ENCODE peak calls at places on chromosomes 1 and 21, in eight cellular contexts. One of them, this sample, is unnamed.

GRCh38 chr1:57447551-57447950 is 23.7 kb upstream of the DAB1 start:
- DNase-seq in upper lobe of right lung: no peak
- DNase-seq in tibial artery: no peak
- DNase-seq in GM23248: no peak
- DNase-seq in cardiac muscle cell: no peak
- DNase-seq in transverse colon: no peak
- DNase-seq in SK-N-SH: no peak
- DNase-seq in BJ: no peak
- DNase-seq in this sample: no peak

GRCh38 chr1:97006044-97006676 is 284.6 kb downstream of the PTBP2 start:
- DNase-seq in transverse colon: no peak
- DNase-seq in SK-N-SH: no peak
- DNase-seq in upper lobe of right lung: no peak
- DNase-seq in cardiac muscle cell: peak
- DNase-seq in GM23248: peak
- DNase-seq in tibial artery: no peak
- DNase-seq in BJ: peak
- DNase-seq in this sample: peak

GRCh38 chr1:221794079-221794670 is 52.3 kb upstream of the DUSP10 start:
- DNase-seq in BJ: no peak
- DNase-seq in GM23248: peak
- DNase-seq in SK-N-SH: no peak
- DNase-seq in upper lobe of right lung: no peak
- DNase-seq in transverse colon: no peak
- DNase-seq in cardiac muscle cell: no peak
- DNase-seq in tibial artery: no peak
- DNase-seq in this sample: peak

GRCh38 chr21:45074048-45074817 is at the start of gene ADARB1:
- DNase-seq in BJ: no peak
- DNase-seq in tibial artery: no peak
- DNase-seq in cardiac muscle cell: peak
- DNase-seq in GM23248: peak
- DNase-seq in upper lobe of right lung: peak
- DNase-seq in SK-N-SH: peak
- DNase-seq in transverse colon: peak
- DNase-seq in this sample: peak

GRCh38 chr1:21673277-21673780 is 4.2 kb upstream of the RAP1GAP start:
- DNase-seq in BJ: peak
- DNase-seq in upper lobe of right lung: peak
- DNase-seq in tibial artery: peak
- DNase-seq in cardiac muscle cell: peak
- DNase-seq in transverse colon: peak
- DNase-seq in SK-N-SH: no peak
- DNase-seq in GM23248: peak
- DNase-seq in this sample: peak

GRCh38 chr1:89896105-89896942 is 75.5 kb downstream of the LRRC8D start:
- DNase-seq in SK-N-SH: no peak
- DNase-seq in tibial artery: no peak
- DNase-seq in BJ: no peak
- DNase-seq in upper lobe of right lung: no peak
- DNase-seq in cardiac muscle cell: no peak
- DNase-seq in transverse colon: no peak
- DNase-seq in GM23248: no peak
- DNase-seq in this sample: no peak

GRCh38 chr1:229408458-229409037 is 25.3 kb downstream of the ACTA1 start:
- DNase-seq in SK-N-SH: peak
- DNase-seq in cardiac muscle cell: peak
- DNase-seq in GM23248: peak
- DNase-seq in BJ: no peak
- DNase-seq in transverse colon: no peak
- DNase-seq in upper lobe of right lung: no peak
- DNase-seq in tibial artery: no peak
- DNase-seq in this sample: no peak

GRCh38 chr1:93625582-93626327 is 55.9 kb downstream of the BCAR3 start:
- DNase-seq in tibial artery: no peak
- DNase-seq in transverse colon: no peak
- DNase-seq in cardiac muscle cell: peak
- DNase-seq in BJ: peak
- DNase-seq in upper lobe of right lung: no peak
- DNase-seq in SK-N-SH: peak
- DNase-seq in GM23248: peak
- DNase-seq in this sample: peak

GRCh38 chr1:107196973-107197562 is 56.2 kb downstream of the NTNG1 start:
- DNase-seq in SK-N-SH: no peak
- DNase-seq in cardiac muscle cell: peak
- DNase-seq in transverse colon: peak
- DNase-seq in GM23248: peak
- DNase-seq in upper lobe of right lung: no peak
- DNase-seq in tibial artery: no peak
- DNase-seq in BJ: no peak
- DNase-seq in this sample: no peak

GRCh38 chr21:33345751-33346238 is 21.0 kb downstream of the IFNAR1 start:
- DNase-seq in SK-N-SH: no peak
- DNase-seq in upper lobe of right lung: no peak
- DNase-seq in cardiac muscle cell: no peak
- DNase-seq in BJ: no peak
- DNase-seq in tibial artery: no peak
- DNase-seq in transverse colon: no peak
- DNase-seq in GM23248: no peak
- DNase-seq in this sample: no peak

GRCh38 chr1:238950786-238951185 is 435.6 kb upstream of the CHRM3 start:
- DNase-seq in cardiac muscle cell: no peak
- DNase-seq in tibial artery: no peak
- DNase-seq in transverse colon: no peak
- DNase-seq in BJ: no peak
- DNase-seq in upper lobe of right lung: no peak
- DNase-seq in GM23248: no peak
- DNase-seq in SK-N-SH: no peak
- DNase-seq in this sample: peak

GRCh38 chr1:167627615-167627864 is 2.5 kb upstream of the RCSD1 start:
- DNase-seq in cardiac muscle cell: no peak
- DNase-seq in BJ: no peak
- DNase-seq in tibial artery: no peak
- DNase-seq in transverse colon: no peak
- DNase-seq in SK-N-SH: no peak
- DNase-seq in upper lobe of right lung: no peak
- DNase-seq in GM23248: no peak
- DNase-seq in this sample: no peak

GRCh38 chr1:167629681-167630567 is at the start of gene RCSD1:
- DNase-seq in cardiac muscle cell: no peak
- DNase-seq in transverse colon: peak
- DNase-seq in upper lobe of right lung: peak
- DNase-seq in tibial artery: no peak
- DNase-seq in GM23248: peak
- DNase-seq in BJ: no peak
- DNase-seq in SK-N-SH: peak
- DNase-seq in this sample: no peak

GRCh38 chr1:167630568-167631385 is 745 bp downstream of the RCSD1 start:
- DNase-seq in upper lobe of right lung: no peak
- DNase-seq in SK-N-SH: no peak
- DNase-seq in BJ: no peak
- DNase-seq in tibial artery: no peak
- DNase-seq in transverse colon: peak
- DNase-seq in GM23248: no peak
- DNase-seq in cardiac muscle cell: no peak
- DNase-seq in this sample: no peak

GRCh38 chr1:167628754-167629515 is 1.1 kb upstream of the RCSD1 start:
- DNase-seq in SK-N-SH: no peak
- DNase-seq in upper lobe of right lung: no peak
- DNase-seq in cardiac muscle cell: no peak
- DNase-seq in GM23248: no peak
- DNase-seq in BJ: no peak
- DNase-seq in transverse colon: no peak
- DNase-seq in tibial artery: no peak
- DNase-seq in this sample: no peak

GRCh38 chr1:167627865-167628641 is 2.0 kb upstream of the RCSD1 start:
- DNase-seq in SK-N-SH: no peak
- DNase-seq in BJ: no peak
- DNase-seq in transverse colon: peak
- DNase-seq in tibial artery: no peak
- DNase-seq in GM23248: no peak
- DNase-seq in cardiac muscle cell: no peak
- DNase-seq in upper lobe of right lung: no peak
- DNase-seq in this sample: no peak
- H3K4me3 ChIP-seq in SK-N-SH: no peak
- H3K4me3 ChIP-seq in BJ: no peak
- H3K4me3 ChIP-seq in transverse colon: no peak
- H3K4me3 ChIP-seq in tibial artery: no peak
- H3K4me3 ChIP-seq in GM23248: no peak
- H3K4me3 ChIP-seq in cardiac muscle cell: no peak
- H3K4me3 ChIP-seq in upper lobe of right lung: no peak
- H3K4me3 ChIP-seq in this sample: no peak

DNA sequence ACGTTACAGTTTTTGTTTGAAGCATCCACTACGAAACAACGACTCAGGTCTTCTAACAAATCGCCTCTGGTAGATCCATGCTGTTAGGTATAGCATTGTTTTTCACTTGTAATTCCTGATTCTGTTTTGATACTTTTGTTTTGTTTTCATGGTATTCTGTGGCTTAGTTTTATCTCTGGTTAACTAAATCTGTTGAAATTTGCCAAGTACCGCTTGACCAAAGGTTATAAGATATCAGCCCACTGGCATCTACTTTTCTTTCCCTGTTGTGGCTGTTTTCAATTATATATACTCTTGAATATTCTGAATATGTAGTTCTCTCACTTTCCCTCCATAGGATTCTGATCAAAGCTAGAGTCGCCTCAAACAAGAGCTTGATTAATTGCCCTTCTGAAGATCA is 274.8 kb upstream of the C1orf105 start:
- DNase-seq in GM23248: no peak
- DNase-seq in tibial artery: no peak
- DNase-seq in transverse colon: no peak
- DNase-seq in SK-N-SH: no peak
- DNase-seq in cardiac muscle cell: no peak
- DNase-seq in BJ: no peak
- DNase-seq in upper lobe of right lung: no peak
- DNase-seq in this sample: no peak
- H3K4me3 ChIP-seq in GM23248: peak
- H3K4me3 ChIP-seq in tibial artery: peak
- H3K4me3 ChIP-seq in transverse colon: no peak
- H3K4me3 ChIP-seq in SK-N-SH: peak
- H3K4me3 ChIP-seq in cardiac muscle cell: no peak
- H3K4me3 ChIP-seq in BJ: peak
- H3K4me3 ChIP-seq in upper lobe of right lung: no peak
- H3K4me3 ChIP-seq in this sample: no peak

GRCh38 chr1:7389201-7389785 is 381.8 kb upstream of the VAMP3 start:
- DNase-seq in cardiac muscle cell: peak
- DNase-seq in tibial artery: no peak
- DNase-seq in SK-N-SH: peak
- DNase-seq in GM23248: peak
- DNase-seq in BJ: no peak
- DNase-seq in upper lobe of right lung: no peak
- DNase-seq in transverse colon: no peak
- DNase-seq in this sample: peak

GRCh38 chr1:7388488-7389185 is 382.5 kb upstream of the VAMP3 start:
- DNase-seq in upper lobe of right lung: no peak
- DNase-seq in GM23248: peak
- DNase-seq in tibial artery: no peak
- DNase-seq in cardiac muscle cell: peak
- DNase-seq in transverse colon: no peak
- DNase-seq in BJ: no peak
- DNase-seq in SK-N-SH: peak
- DNase-seq in this sample: peak

GRCh38 chr1:7390604-7391000 is 380.5 kb upstream of the VAMP3 start:
- DNase-seq in upper lobe of right lung: no peak
- DNase-seq in SK-N-SH: no peak
- DNase-seq in cardiac muscle cell: no peak
- DNase-seq in GM23248: no peak
- DNase-seq in BJ: no peak
- DNase-seq in transverse colon: no peak
- DNase-seq in tibial artery: no peak
- DNase-seq in this sample: no peak

GRCh38 chr1:7388141-7388487 is 383.0 kb upstream of the VAMP3 start:
- DNase-seq in transverse colon: no peak
- DNase-seq in GM23248: no peak
- DNase-seq in SK-N-SH: peak
- DNase-seq in tibial artery: no peak
- DNase-seq in cardiac muscle cell: no peak
- DNase-seq in upper lobe of right lung: no peak
- DNase-seq in BJ: no peak
- DNase-seq in this sample: no peak

DNA sequence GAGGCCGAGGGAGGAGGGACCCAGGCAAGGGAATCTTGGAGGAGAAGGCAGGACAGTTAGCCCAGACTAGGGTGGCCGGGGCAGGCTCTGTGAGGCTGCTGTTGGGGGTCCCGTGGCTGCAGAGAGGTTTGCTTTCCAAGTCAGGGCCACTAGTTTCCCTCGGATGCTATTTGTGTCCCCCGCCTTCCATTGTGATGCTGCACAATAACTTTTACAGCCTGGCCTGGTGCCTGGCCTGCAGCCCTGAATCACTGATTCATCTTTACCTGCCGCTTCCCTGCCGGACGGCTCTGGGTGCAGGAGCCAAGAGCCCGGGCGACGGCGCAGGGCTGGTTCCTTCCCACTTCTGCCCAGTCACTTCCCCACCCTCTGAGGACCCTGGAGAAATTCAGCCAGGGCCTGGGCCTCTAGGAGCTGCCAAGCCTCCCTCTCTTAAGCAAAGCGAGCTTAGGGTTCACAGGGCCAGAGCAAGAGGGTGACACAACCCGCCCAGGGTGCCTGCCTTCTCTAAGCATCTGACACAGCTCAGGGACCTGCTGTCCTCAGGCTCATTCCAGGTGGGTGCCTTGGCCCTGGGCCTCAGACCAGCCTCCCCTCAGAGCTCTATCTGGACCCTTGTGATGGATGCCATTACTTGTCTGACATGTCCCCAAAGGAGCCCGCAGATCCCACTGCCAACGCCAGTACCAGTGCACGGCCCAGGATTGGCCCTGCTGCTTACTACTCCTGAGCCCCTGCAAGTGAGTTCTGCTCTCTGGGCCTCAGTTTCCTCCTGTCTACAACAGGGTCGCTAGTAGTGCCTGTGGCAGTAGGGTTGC is 381.1 kb upstream of the VAMP3 start:
- DNase-seq in BJ: no peak
- DNase-seq in GM23248: no peak
- DNase-seq in cardiac muscle cell: no peak
- DNase-seq in transverse colon: no peak
- DNase-seq in upper lobe of right lung: no peak
- DNase-seq in SK-N-SH: peak
- DNase-seq in tibial artery: no peak
- DNase-seq in this sample: no peak
- H3K4me3 ChIP-seq in BJ: no peak
- H3K4me3 ChIP-seq in GM23248: no peak
- H3K4me3 ChIP-seq in cardiac muscle cell: no peak
- H3K4me3 ChIP-seq in transverse colon: no peak
- H3K4me3 ChIP-seq in upper lobe of right lung: no peak
- H3K4me3 ChIP-seq in SK-N-SH: no peak
- H3K4me3 ChIP-seq in tibial artery: no peak
- H3K4me3 ChIP-seq in this sample: no peak

DNA sequence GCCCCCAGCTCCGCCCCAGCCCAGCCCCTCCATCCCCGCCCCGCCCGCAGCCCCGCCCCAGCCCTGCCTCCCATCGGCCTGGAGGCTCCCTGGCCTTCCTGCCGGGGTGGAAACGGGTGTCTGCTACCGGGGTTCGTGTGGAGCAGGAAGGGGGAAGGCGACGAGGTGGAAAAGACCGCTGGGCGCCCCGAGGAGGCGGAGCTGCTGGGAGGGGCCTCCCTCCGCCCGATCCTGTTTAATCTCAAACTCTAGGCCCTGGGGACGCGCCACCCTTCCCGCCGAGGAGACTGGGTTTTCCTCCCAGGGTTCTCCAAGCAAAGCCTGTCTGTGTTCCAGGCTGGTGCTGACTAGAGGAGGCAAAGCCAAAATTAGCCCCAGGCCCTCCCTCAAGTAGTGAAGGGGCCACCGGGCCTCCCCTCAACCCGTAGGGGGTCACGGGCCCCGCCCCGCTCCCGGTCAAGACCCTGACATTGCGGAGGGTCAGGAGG is 16.2 kb upstream of the TTLL10 start:
- DNase-seq in upper lobe of right lung: peak
- DNase-seq in transverse colon: peak
- DNase-seq in GM23248: peak
- DNase-seq in cardiac muscle cell: peak
- DNase-seq in SK-N-SH: peak
- DNase-seq in tibial artery: peak
- DNase-seq in BJ: peak
- DNase-seq in this sample: peak
- H3K4me3 ChIP-seq in upper lobe of right lung: peak
- H3K4me3 ChIP-seq in transverse colon: peak
- H3K4me3 ChIP-seq in GM23248: peak
- H3K4me3 ChIP-seq in cardiac muscle cell: peak
- H3K4me3 ChIP-seq in SK-N-SH: no peak
- H3K4me3 ChIP-seq in tibial artery: peak
- H3K4me3 ChIP-seq in BJ: peak
- H3K4me3 ChIP-seq in this sample: peak

This sample was measured in astrocyte of the spinal cord.